ENCODE peak calls at places on chromosomes 2 and 18, in four cellular contexts. B, A, D and I are unnamed samples.

GRCh38 chr2:19541884-19542283 is 183.5 kb upstream of the OSR1 start:
- DNase-seq in D (no peak), B (no peak), A (no peak), I (no peak)

GRCh38 chr2:237859082-237859433 is 365 bp upstream of the RAMP1 start:
- DNase-seq in D (no peak), A (no peak), B (no peak), I (no peak)

GRCh38 chr2:45892757-45893156 is 241.3 kb downstream of the PRKCE start:
- DNase-seq in B (no peak), D (no peak), A (no peak), I (no peak)

GRCh38 chr2:95389256-95390119 is 13.0 kb upstream of the FAHD2A start:
- DNase-seq in B (no peak), A (no peak), D (peak), I (no peak)

GRCh38 chr2:60479226-60480088 is 74.0 kb downstream of the BCL11A start:
- DNase-seq in D (no peak), A (no peak), B (no peak), I (no peak)

GRCh38 chr2:46781468-46782189 is 134.0 kb downstream of the MCFD2 start:
- DNase-seq in B (no peak), D (no peak), A (no peak), I (no peak)

GRCh38 chr18:40485318-40485717 is 1469.7 kb upstream of the PIK3C3 start:
- DNase-seq in D (no peak), B (no peak), A (no peak), I (no peak)

GRCh38 chr2:12733846-12734245 is 17.1 kb downstream of the TRIB2 start:
- DNase-seq in A (no peak), B (no peak), D (no peak), I (no peak)

GRCh38 chr18:65279668-65280305 is 471.0 kb upstream of the CDH7 start:
- DNase-seq in A (no peak), D (no peak), B (no peak), I (no peak)

GRCh38 chr2:158686166-158686792 is 108.8 kb upstream of the DAPL1 start:
- DNase-seq in D (peak), B (no peak), A (no peak), I (no peak)

GRCh38 chr2:217223222-217223930 is 363.5 kb upstream of the TNP1 start:
- DNase-seq in B (no peak), D (no peak), A (peak), I (no peak)

GRCh38 chr2:240397542-240397916 is 37.9 kb upstream of the GPC1 start:
- DNase-seq in B (no peak), A (no peak), D (no peak), I (no peak)

GRCh38 chr2:99643824-99644787 is 154.3 kb upstream of the REV1 start:
- DNase-seq in D (peak), B (no peak), A (no peak), I (no peak)

GRCh38 chr2:40204268-40204667 is 247.6 kb downstream of the SLC8A1 start:
- DNase-seq in D (no peak), B (no peak), A (no peak), I (no peak)

GRCh38 chr2:173149491-173149890 is 73.8 kb downstream of the MAP3K20 start:
- DNase-seq in D (no peak), A (peak), B (no peak), I (no peak)

GRCh38 chr2:108323619-108324018 is 34.9 kb downstream of the SULT1C2 start:
- DNase-seq in A (no peak), B (no peak), D (no peak), I (no peak)

GRCh38 chr2:186927867-186928191 is 78.9 kb upstream of the ZSWIM2 start:
- DNase-seq in D (no peak), A (no peak), B (no peak), I (no peak)

GRCh38 chr2:231342111-231342711 is 53.3 kb upstream of the B3GNT7 start:
- DNase-seq in D (no peak), B (no peak), A (no peak), I (no peak)

GRCh38 chr18:68725341-68725740 is 10.4 kb upstream of the TMX3 start:
- DNase-seq in B (no peak), D (no peak), A (no peak), I (no peak)

GRCh38 chr2:144211826-144212225 is 308.1 kb downstream of the ZEB2 start:
- DNase-seq in D (no peak), A (no peak), B (no peak), I (no peak)

GRCh38 chr2:218719457-218719856 is 8.8 kb downstream of the TTLL4 start:
- DNase-seq in D (no peak), A (no peak), B (no peak), I (no peak)

GRCh38 chr2:212619954-212620353 is 81.4 kb upstream of the ERBB4 start:
- DNase-seq in D (no peak), A (no peak), B (no peak), I (no peak)

GRCh38 chr2:41457026-41457425 is 590.8 kb upstream of the PKDCC start:
- DNase-seq in B (no peak), A (no peak), D (no peak), I (no peak)

GRCh38 chr2:61536086-61536722 is 2.0 kb downstream of the XPO1 start:
- DNase-seq in D (peak), B (peak), A (no peak), I (peak)

GRCh38 chr2:29398384-29399237 is 283.4 kb downstream of the CLIP4 start:
- DNase-seq in A (no peak), B (no peak), D (peak), I (no peak)

GRCh38 chr2:1593371-1594205 is 150.7 kb downstream of the PXDN start:
- DNase-seq in B (no peak), D (peak), A (no peak), I (no peak)

GRCh38 chr2:179963626-179964025 is 43.5 kb downstream of the CWC22 start:
- DNase-seq in A (no peak), D (no peak), B (no peak), I (no peak)

DNA sequence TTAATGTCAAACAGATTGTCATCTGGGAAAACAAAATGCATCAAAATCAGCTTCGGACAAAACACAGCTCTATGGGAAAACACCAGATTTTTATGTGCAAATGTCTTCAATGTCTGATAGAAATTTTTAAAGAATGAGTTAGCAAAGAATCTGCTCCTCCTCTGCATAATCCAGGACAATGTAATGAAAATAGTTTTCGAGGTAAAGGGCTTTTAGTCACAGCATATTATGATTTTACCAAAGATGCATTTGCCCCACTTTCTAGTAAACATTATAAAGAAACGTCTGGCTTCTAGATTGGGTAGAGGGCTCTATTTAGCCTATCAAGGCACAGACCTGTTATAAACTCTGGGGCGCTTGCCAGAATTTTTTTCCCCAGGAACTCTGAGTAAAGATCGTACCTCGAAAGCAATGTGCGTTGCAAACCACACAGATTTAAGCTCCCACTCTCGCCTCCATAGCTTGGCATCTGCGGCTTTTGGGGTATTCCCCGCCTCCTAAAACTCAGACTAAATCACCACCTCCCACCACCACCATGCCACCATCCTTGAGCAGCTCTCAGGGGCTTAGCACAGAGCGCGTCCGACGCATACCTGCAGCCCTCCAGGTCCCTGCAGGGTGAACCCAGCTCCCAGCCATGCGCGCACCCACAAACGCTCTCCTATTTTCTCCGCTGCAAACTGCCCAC is 926 bp downstream of the ACVR1C start:
- DNase-seq in D (no peak), A (no peak), B (no peak), I (no peak)
- TF ChIP-seq TCF12 in D (no peak), A (no peak), B (no peak), I (no peak)

DNA sequence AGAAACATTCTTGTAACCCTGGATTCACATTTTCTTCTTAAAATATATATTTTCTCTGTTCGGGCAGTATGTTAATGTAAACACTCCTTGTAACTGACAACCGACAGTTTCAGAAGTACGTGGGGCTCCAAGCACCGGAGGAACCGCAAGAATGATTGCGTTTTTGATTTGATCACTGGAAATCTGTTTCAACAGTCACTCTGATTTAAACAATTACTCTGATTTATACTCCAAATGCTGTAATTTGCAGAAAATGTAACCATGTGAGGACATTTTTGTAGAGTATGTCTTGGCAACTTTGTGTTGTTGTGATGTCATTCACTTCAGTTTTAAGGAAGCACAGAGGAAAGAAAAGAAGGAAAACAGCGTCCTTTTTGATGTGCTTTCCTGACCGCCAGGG is 77.8 kb downstream of the APOB start:
- DNase-seq in B (no peak), D (no peak), A (no peak), I (no peak)
- TF ChIP-seq TCF12 in B (no peak), D (no peak), A (no peak), I (no peak)

GRCh38 chr2:181231151-181231550 is 226.0 kb upstream of the ITGA4 start:
- DNase-seq in D (no peak), B (no peak), A (no peak), I (no peak)
- TF ChIP-seq TCF12 in D (no peak), B (no peak), A (no peak), I (no peak)

GRCh38 chr2:164913640-164914346 is 41.5 kb downstream of the SLC38A11 start:
- DNase-seq in B (peak), D (no peak), A (no peak), I (no peak)

GRCh38 chr2:164922119-164922518 is 33.2 kb downstream of the SLC38A11 start:
- DNase-seq in B (no peak), D (no peak), A (no peak), I (no peak)

GRCh38 chr2:164920430-164920829 is 34.9 kb downstream of the SLC38A11 start:
- DNase-seq in A (no peak), B (peak), D (no peak), I (no peak)

GRCh38 chr2:164913011-164913410 is 42.3 kb downstream of the SLC38A11 start:
- DNase-seq in B (no peak), D (no peak), A (no peak), I (no peak)

GRCh38 chr2:164917296-164917903 is 37.9 kb downstream of the SLC38A11 start:
- DNase-seq in B (peak), D (peak), A (no peak), I (no peak)
- TF ChIP-seq TCF12 in B (no peak), D (no peak), A (no peak), I (no peak)

GRCh38 chr18:3478262-3478978 is 28.4 kb downstream of the TGIF1 start:
- DNase-seq in A (no peak), D (no peak), B (no peak), I (no peak)

GRCh38 chr18:3479978-3480377 is 30.0 kb downstream of the TGIF1 start:
- DNase-seq in D (no peak), B (no peak), A (no peak), I (no peak)

GRCh38 chr18:3482258-3482657 is 32.3 kb downstream of the TGIF1 start:
- DNase-seq in B (no peak), A (no peak), D (no peak), I (no peak)

GRCh38 chr18:3481696-3482210 is 31.8 kb downstream of the TGIF1 start:
- DNase-seq in B (peak), D (peak), A (no peak), I (no peak)

GRCh38 chr18:3480827-3481226 is 30.9 kb downstream of the TGIF1 start:
- DNase-seq in A (no peak), B (no peak), D (no peak), I (no peak)
- TF ChIP-seq TCF12 in A (no peak), B (no peak), D (no peak), I (no peak)

GRCh38 chr2:26983746-26984145 is 13.3 kb downstream of the MAPRE3 start:
- DNase-seq in B (no peak), A (no peak), D (no peak), I (no peak)

GRCh38 chr2:26982102-26982742 is 11.8 kb downstream of the MAPRE3 start:
- DNase-seq in D (peak), A (no peak), B (peak), I (no peak)

GRCh38 chr2:26979761-26980160 is 9.3 kb downstream of the MAPRE3 start:
- DNase-seq in B (no peak), A (no peak), D (no peak), I (no peak)

GRCh38 chr2:26978061-26978596 is 7.7 kb downstream of the MAPRE3 start:
- DNase-seq in D (peak), B (no peak), A (no peak), I (no peak)

GRCh38 chr2:26980971-26981370 is 10.5 kb downstream of the MAPRE3 start:
- DNase-seq in A (no peak), B (no peak), D (no peak), I (no peak)
- TF ChIP-seq TCF12 in A (no peak), B (no peak), D (no peak), I (no peak)